ENCODE peak calls at places on chromosomes 2 and 18, in nine cellular contexts. X is HCT116, T is neural progenitor cell, E is OCI-LY7, H is SK-N-SH, O is PC-3, F is MM.1S, B is GM23248, R is hepatocyte. I is an unnamed sample.
A peak's percentile ranks its signal among the peaks of the same experiment; 100 is the strongest.

GRCh38 chr2:69704446-69704845 is 37.5 kb upstream of the ANXA4 start:
- DNase-seq in B (no peak), F (no peak), H (no peak), E (no peak), R (no peak), T (no peak), O (no peak), X (no peak), I (no peak)

GRCh38 chr18:45684341-45685115 is 39.5 kb upstream of the SLC14A1 start:
- DNase-seq in T (no peak), F (no peak), O (no peak), E (no peak), B (peak; percentile 86), R (no peak), X (no peak), H (no peak), I (no peak)

GRCh38 chr2:46780801-46781445 is 134.7 kb downstream of the MCFD2 start:
- DNase-seq in X (no peak), R (peak; percentile 49), T (peak; percentile 73), O (no peak), B (peak; percentile 46), H (no peak), F (no peak), E (peak; percentile 8), I (peak; percentile 86)

GRCh38 chr2:10406016-10406415 is 42.1 kb downstream of the ODC1 start:
- DNase-seq in B (peak; percentile 77), O (no peak), E (no peak), H (no peak), X (no peak), T (no peak), R (no peak), F (no peak), I (no peak)

GRCh38 chr2:190959911-190960788 is 53.8 kb downstream of the STAT1 start:
- DNase-seq in R (no peak), X (no peak), H (no peak), B (no peak), F (no peak), T (no peak), O (no peak), E (no peak), I (no peak)

GRCh38 chr2:107018366-107018765 is 132.4 kb upstream of the ST6GAL2 start:
- DNase-seq in H (no peak), F (no peak), R (no peak), O (no peak), T (no peak), B (no peak), X (no peak), E (no peak), I (no peak)

GRCh38 chr2:100995309-100996075 is 6.6 kb upstream of the RPL31 start:
- DNase-seq in E (no peak), F (no peak), H (no peak), X (no peak), R (no peak), O (no peak), B (no peak), T (no peak), I (no peak)

GRCh38 chr2:134408791-134409190 is 154.9 kb downstream of the MGAT5 start:
- DNase-seq in R (no peak), O (peak; percentile 64), F (peak; percentile 22), E (no peak), B (peak; percentile 73), T (no peak), H (no peak), X (no peak), I (no peak)

GRCh38 chr18:80168982-80169381 is 59.9 kb downstream of the ADNP2 start:
- DNase-seq in B (no peak), F (no peak), E (no peak), O (no peak), T (no peak), R (no peak), X (no peak), H (no peak), I (no peak)

GRCh38 chr2:239288951-239289481 is 111.8 kb downstream of the HDAC4 start:
- DNase-seq in H (peak; percentile 66), E (no peak), X (no peak), F (peak; percentile 77), O (no peak), B (peak; percentile 40), T (peak; percentile 60), R (no peak), I (no peak)

GRCh38 chr2:182941939-182942338 is 75.5 kb upstream of the FRZB start:
- DNase-seq in X (no peak), B (no peak), E (no peak), O (no peak), T (no peak), F (no peak), R (no peak), H (peak; percentile 35), I (no peak)

GRCh38 chr2:105875241-105875640 is 130.5 kb downstream of the NCK2 start:
- DNase-seq in R (no peak), B (no peak), F (no peak), H (no peak), X (no peak), O (no peak), E (no peak), T (no peak), I (no peak)

GRCh38 chr2:239666855-239667376 is 266.1 kb upstream of the HDAC4 start:
- DNase-seq in O (no peak), T (no peak), R (no peak), X (no peak), F (no peak), E (no peak), H (peak; percentile 87), B (no peak), I (no peak)

GRCh38 chr2:61911510-61911909 is 6.0 kb downstream of the COMMD1 start:
- DNase-seq in F (no peak), X (no peak), T (no peak), B (peak; percentile 23), H (no peak), R (no peak), O (no peak), E (peak; percentile 15), I (peak; percentile 51)

GRCh38 chr18:27954226-27954625 is 222.7 kb downstream of the CDH2 start:
- DNase-seq in H (no peak), X (no peak), O (peak; percentile 13), E (no peak), B (peak; percentile 76), F (no peak), R (no peak), T (peak; percentile 22), I (no peak)
- TF ChIP-seq EZH2phosphoT487 in H (no peak), X (no peak), O (no peak), E (no peak), B (no peak), F (no peak), R (no peak), T (no peak), I (no peak)

DNA sequence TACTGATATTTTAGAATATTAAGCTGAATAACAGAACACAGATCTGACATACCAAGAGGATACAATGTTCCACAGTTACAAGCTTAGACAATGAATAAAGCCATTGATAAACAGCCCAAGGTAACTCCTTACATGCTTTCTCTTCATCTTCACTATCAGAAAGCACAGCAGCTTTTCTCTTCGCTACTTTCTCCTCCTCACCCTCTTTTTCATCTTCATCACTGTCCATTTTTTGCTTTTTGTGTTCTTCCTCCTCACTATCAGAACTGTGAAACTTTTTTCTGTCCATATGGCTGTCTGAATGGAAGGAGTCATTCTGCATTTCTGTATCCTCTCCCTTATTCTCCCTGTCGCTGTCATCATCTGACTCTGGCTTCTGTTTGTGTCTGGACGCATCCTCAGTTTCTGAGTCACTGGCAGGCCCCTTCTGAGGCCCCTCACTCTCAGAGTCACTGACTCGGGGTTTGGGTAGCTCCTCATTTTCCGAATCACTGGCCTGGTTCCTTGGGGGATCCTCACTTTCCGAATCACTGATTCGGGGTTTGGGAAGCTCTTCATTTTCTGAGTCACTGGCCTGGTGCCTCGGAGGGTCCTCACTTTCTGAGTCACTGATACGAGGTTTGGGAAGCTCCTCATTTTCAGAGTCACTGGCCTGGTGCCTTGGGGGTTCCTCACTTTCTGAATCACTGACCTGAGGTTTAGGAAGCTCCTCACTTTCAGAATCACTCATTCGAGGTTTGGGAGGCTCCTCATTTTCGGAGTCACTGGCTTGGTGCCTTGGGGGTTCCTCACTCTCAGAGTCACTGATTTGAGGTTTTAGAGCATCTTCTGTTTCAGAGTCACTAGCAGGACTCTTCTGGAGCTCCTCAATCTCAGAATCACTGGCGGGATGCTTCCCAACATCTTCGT is 21.5 kb downstream of the IWS1 start:
- DNase-seq in X (no peak), H (no peak), T (no peak), O (no peak), B (peak; percentile 70), E (no peak), R (no peak), F (no peak), I (no peak)
- H3K36me3 ChIP-seq in X (peaks cover 48% of the 10 kb centered on the region), H (peaks cover 60% of the 10 kb centered on the region), T (peaks cover 42% of the 10 kb centered on the region), O (peaks cover 55% of the 10 kb centered on the region), B (peaks cover 49% of the 10 kb centered on the region), E (peaks cover 95% of the 10 kb centered on the region), R (peaks cover 13% of the 10 kb centered on the region), F (peaks cover 22% of the 10 kb centered on the region), I (peaks cover 52% of the 10 kb centered on the region)

GRCh38 chr2:17646096-17646554 is 105.6 kb downstream of the VSNL1 start:
- DNase-seq in B (peak; percentile 86), X (peak; percentile 44), F (peak; percentile 52), E (peak; percentile 68), R (peak; percentile 82), H (peak; percentile 64), T (peak; percentile 58), O (peak; percentile 85), I (peak; percentile 80)
- TF ChIP-seq EZH2phosphoT487 in B (no peak), X (no peak), F (no peak), E (no peak), R (no peak), H (no peak), T (no peak), O (no peak), I (no peak)

GRCh38 chr2:201152517-201152916 is 30.4 kb upstream of the CASP10 start:
- DNase-seq in R (no peak), X (no peak), E (no peak), F (no peak), H (no peak), B (no peak), O (no peak), T (no peak), I (no peak)

GRCh38 chr2:201150454-201151020 is 32.4 kb upstream of the CASP10 start:
- DNase-seq in E (no peak), B (no peak), R (no peak), O (no peak), H (no peak), F (no peak), X (no peak), T (no peak), I (no peak)

GRCh38 chr2:201151127-201152074 is 31.5 kb upstream of the CASP10 start:
- DNase-seq in F (no peak), T (no peak), X (peak; percentile 86), H (no peak), O (peak; percentile 91), B (peak; percentile 92), R (no peak), E (no peak), I (no peak)

GRCh38 chr2:201154615-201155014 is 28.3 kb upstream of the CASP10 start:
- DNase-seq in E (no peak), F (no peak), H (no peak), T (no peak), B (no peak), O (no peak), X (no peak), R (no peak), I (no peak)

DNA sequence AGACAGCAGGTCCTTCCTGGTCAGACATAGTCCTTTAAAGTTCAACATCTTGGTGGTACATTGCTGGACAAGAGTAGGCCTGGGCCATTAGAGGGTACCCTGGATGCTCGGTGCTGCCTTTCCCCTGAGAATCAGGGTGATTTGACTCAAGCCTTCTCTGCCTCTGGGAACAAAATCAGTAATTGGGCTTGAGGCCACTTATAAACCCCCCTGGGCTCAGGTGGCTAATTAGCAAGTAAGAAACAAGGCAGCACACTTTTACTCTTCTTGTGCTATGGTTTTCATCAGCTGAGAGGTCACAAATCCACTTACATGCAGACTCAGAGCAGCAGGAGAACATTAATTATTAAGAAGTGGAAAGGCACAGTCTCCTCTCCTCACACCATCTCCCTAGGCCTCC is 29.9 kb upstream of the CASP10 start:
- DNase-seq in X (no peak), F (no peak), E (no peak), B (no peak), R (no peak), H (no peak), O (no peak), T (no peak), I (no peak)
- H3K36me3 ChIP-seq in X (peaks cover 9% of the 10 kb centered on the region), F (no peaks in the 10 kb centered on the region), E (peaks cover 31% of the 10 kb centered on the region), B (peaks cover 28% of the 10 kb centered on the region), R (no peaks in the 10 kb centered on the region), H (no peaks in the 10 kb centered on the region), O (peaks cover 4% of the 10 kb centered on the region), T (no peaks in the 10 kb centered on the region), I (no peaks in the 10 kb centered on the region)

I was measured in GM23338.